ENCODE peak calls at places on chromosomes 5 and 9, in seven cellular contexts. H is neural progenitor cell; X is CD8-positive, alpha-beta memory T cell; K is heart left ventricle; G is ovary; J is cardiac muscle cell; O is DND-41. N is an unnamed sample.

GRCh38 chr5:176743828-176744583 is 66.4 kb upstream of the UNC5A start:
- DNase-seq in K (no peak), X (peak; percentile 17), H (no peak), O (no peak), J (no peak), G (peak; percentile 13), N (no peak)

GRCh38 chr9:16246785-16247184 is 623.7 kb downstream of the BNC2 start:
- DNase-seq in J (peak; percentile 31), X (no peak), K (no peak), O (no peak), G (no peak), H (no peak), N (no peak)

GRCh38 chr9:76192013-76192412 is 202.2 kb downstream of the RFK start:
- DNase-seq in J (no peak), H (no peak), X (no peak), G (no peak), O (no peak), K (no peak), N (no peak)

GRCh38 chr5:160548949-160549665 is 127.5 kb downstream of the PTTG1 start:
- DNase-seq in H (no peak), K (no peak), G (no peak), X (no peak), O (no peak), J (peak; percentile 5), N (no peak)

GRCh38 chr9:130429831-130430230 is 14.9 kb upstream of the ASS1 start:
- DNase-seq in G (no peak), K (no peak), X (no peak), O (no peak), J (no peak), H (no peak), N (no peak)

GRCh38 chr9:127838375-127839078 is 15.9 kb downstream of the ENG start:
- DNase-seq in J (peak; percentile 94), O (no peak), X (no peak), G (peak; percentile 75), K (peak; percentile 87), H (no peak), N (peak; percentile 95)

GRCh38 chr9:138040446-138041430 is 163.2 kb downstream of the CACNA1B start:
- DNase-seq in H (peak; percentile 0), O (no peak), K (no peak), X (no peak), G (no peak), J (no peak), N (no peak)

GRCh38 chr9:116549061-116549664 is 137.9 kb upstream of the TRIM32 start:
- DNase-seq in O (no peak), H (no peak), K (peak; percentile 80), X (no peak), G (peak; percentile 67), J (peak; percentile 97), N (peak; percentile 45)

GRCh38 chr5:32173394-32174010 is 617 bp downstream of the GOLPH3 start:
- DNase-seq in H (peak; percentile 79), X (peak; percentile 64), G (peak; percentile 69), O (peak; percentile 46), K (peak; percentile 79), J (peak; percentile 71), N (no peak)

GRCh38 chr9:110815361-110815760 is 146.8 kb downstream of the MUSK start:
- DNase-seq in G (no peak), J (no peak), O (no peak), X (no peak), K (no peak), H (no peak), N (no peak)

GRCh38 chr9:124414612-124415011 is 630 bp downstream of the PSMB7 start:
- DNase-seq in K (no peak), G (no peak), X (no peak), H (peak; percentile 24), J (no peak), O (no peak), N (no peak)

GRCh38 chr9:33155393-33155792 is 11.7 kb downstream of the B4GALT1 start:
- DNase-seq in O (no peak), J (no peak), X (no peak), K (no peak), G (no peak), H (no peak), N (no peak)

GRCh38 chr5:80251636-80252035 is 4.2 kb downstream of the SERINC5 start:
- DNase-seq in G (no peak), H (no peak), K (peak; percentile 61), X (no peak), J (peak; percentile 55), O (no peak), N (no peak)
- H3K4me1 ChIP-seq in G (peaks cover 18% of the 10 kb centered on the region), H (peaks cover 59% of the 10 kb centered on the region), K (peaks cover 1% of the 10 kb centered on the region), X (peaks cover 66% of the 10 kb centered on the region), J (peaks cover 26% of the 10 kb centered on the region), O (peaks cover 48% of the 10 kb centered on the region), N (peaks cover 14% of the 10 kb centered on the region)

GRCh38 chr5:153905214-153905613 is 133.5 kb downstream of the FAM114A2 start:
- DNase-seq in G (no peak), J (no peak), H (peak; percentile 52), O (no peak), K (no peak), X (no peak), N (no peak)

GRCh38 chr5:153902026-153902425 is 136.7 kb downstream of the FAM114A2 start:
- DNase-seq in H (no peak), X (no peak), O (no peak), J (no peak), G (no peak), K (no peak), N (no peak)

GRCh38 chr5:153903321-153903720 is 135.4 kb downstream of the FAM114A2 start:
- DNase-seq in K (no peak), G (no peak), J (no peak), H (no peak), X (no peak), O (no peak), N (no peak)

GRCh38 chr5:153900703-153901395 is 137.9 kb downstream of the FAM114A2 start:
- DNase-seq in H (no peak), X (no peak), K (no peak), J (peak; percentile 25), G (no peak), O (no peak), N (no peak)

DNA sequence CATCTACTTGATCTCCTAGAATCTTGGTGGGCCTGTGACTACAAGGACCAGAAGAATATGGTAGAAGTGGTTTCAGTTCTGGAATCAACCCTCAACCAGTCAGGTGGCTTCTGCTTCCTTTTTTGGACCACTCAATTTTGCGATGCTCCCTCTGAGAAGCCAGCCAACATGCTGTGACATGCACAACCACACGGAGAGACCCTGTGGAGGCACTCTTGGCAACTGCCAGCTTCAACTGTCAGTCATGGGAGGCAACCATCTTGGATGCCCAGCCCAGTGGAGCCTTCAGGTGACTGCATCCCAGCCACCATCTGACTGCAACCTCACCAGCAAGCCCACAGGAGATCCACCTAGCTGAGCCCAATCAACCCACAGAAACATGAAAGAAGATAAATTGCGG is 137.3 kb downstream of the FAM114A2 start:
- DNase-seq in J (no peak), X (no peak), O (no peak), G (no peak), K (no peak), H (no peak), N (no peak)
- H3K4me3 ChIP-seq in J (no peak overlapping the region), X (no peak overlapping the region), O (no peak overlapping the region), G (no peak overlapping the region), K (no peak overlapping the region), H (no peak overlapping the region), N (no peak overlapping the region)

GRCh38 chr9:37007295-37007694 is 26.8 kb downstream of the PAX5 start:
- DNase-seq in O (no peak), J (no peak), H (no peak), X (no peak), K (no peak), G (no peak), N (no peak)

GRCh38 chr9:37005517-37006140 is 28.4 kb downstream of the PAX5 start:
- DNase-seq in O (no peak), G (no peak), K (no peak), J (no peak), X (no peak), H (no peak), N (no peak)

GRCh38 chr9:37002413-37003217 is 31.5 kb downstream of the PAX5 start:
- DNase-seq in X (no peak), J (no peak), G (no peak), O (no peak), H (peak; percentile 56), K (no peak), N (no peak)

GRCh38 chr9:37002036-37002412 is 32.0 kb downstream of the PAX5 start:
- DNase-seq in H (no peak), X (no peak), O (no peak), G (no peak), K (no peak), J (no peak), N (no peak)

DNA sequence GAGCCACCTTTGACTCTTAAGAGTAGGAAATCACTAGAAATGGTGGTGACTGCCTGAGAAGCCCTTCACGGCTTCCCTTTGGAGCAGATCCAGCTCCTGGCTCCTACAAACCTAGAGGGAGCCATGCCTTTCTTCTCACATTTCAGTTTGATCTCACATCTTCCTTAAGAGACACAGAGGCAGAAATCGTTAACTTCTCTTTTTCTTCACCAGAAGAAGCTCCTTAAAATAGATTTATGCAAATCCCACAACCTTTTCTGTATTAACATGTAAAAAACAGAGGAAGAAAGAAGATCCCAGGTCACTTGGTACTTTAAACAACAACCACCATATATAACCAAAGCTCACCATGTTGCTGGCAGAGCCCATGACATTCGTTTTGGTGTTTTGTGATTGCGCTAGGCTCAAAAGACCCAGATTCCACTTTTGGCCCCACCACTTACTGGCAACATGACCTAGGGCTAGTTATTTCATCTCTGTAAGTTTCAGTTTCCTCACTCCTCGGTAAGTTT is 29.6 kb downstream of the PAX5 start:
- DNase-seq in O (no peak), G (no peak), J (no peak), K (no peak), X (no peak), H (no peak), N (no peak)
- H3K4me1 ChIP-seq in O (no peaks in the 10 kb centered on the region), G (peaks cover 2% of the 10 kb centered on the region), J (no peaks in the 10 kb centered on the region), K (no peaks in the 10 kb centered on the region), X (no peaks in the 10 kb centered on the region), H (peaks cover 14% of the 10 kb centered on the region), N (no peaks in the 10 kb centered on the region)

GRCh38 chr9:135563858-135564257 is 2.3 kb downstream of the PAEP start:
- DNase-seq in H (no peak), J (no peak), O (no peak), X (peak; percentile 13), G (no peak), K (no peak), N (no peak)

GRCh38 chr9:135561391-135562234 is at the start of gene PAEP:
- DNase-seq in K (no peak), G (no peak), O (no peak), H (no peak), X (no peak), J (peak; percentile 36), N (no peak)

GRCh38 chr9:135565141-135565628 is 3.6 kb downstream of the PAEP start:
- DNase-seq in H (no peak), J (no peak), G (no peak), X (no peak), K (no peak), O (no peak), N (no peak)

GRCh38 chr9:135562235-135562745 is 734 bp downstream of the PAEP start:
- DNase-seq in O (no peak), H (no peak), G (no peak), X (no peak), J (no peak), K (no peak), N (no peak)

DNA sequence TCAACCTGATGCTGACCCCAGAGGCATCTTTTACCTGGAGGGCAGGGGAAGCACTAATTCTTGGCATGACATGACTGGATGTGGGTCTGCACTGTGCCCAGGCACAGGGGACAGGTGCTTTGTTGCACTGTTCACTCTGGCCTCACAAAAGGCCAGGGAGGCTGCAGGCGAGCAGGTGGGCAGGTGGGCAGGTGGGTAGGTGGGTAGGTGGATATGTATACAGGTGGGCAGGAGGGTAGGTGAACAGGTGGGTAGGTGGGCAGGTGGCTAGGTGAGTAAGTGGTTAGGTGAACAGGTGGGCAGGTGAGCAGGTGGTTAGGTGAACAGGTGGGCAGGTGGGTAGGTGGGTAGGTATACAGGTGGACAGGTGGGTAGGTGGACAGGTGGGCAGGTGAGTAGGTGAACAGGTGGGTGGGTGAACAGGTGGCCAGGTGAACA is 1.5 kb downstream of the PAEP start:
- DNase-seq in K (no peak), H (no peak), J (no peak), X (no peak), O (no peak), G (no peak), N (no peak)
- H3K4me3 ChIP-seq in K (no peak overlapping the region), H (no peak overlapping the region), J (no peak overlapping the region), X (no peak overlapping the region), O (no peak overlapping the region), G (no peak overlapping the region), N (no peak overlapping the region)